ENCODE peak calls at places on chromosomes 11 and 22, in five cellular contexts. F is K562, H is SK-N-SH, B is HepG2, G is GM12878. S is an unnamed sample.

GRCh38 chr22:30782613-30783012 is 87.9 kb downstream of the OSBP2 start:
- DNase-seq in G (no peak), H (no peak), B (peak), F (no peak), S (no peak)

GRCh38 chr22:47248925-47249324 is 486.5 kb downstream of the TBC1D22A start:
- DNase-seq in F (no peak), H (no peak), B (no peak), G (no peak), S (no peak)

GRCh38 chr11:1051356-1052132 is 15.0 kb upstream of the MUC6 start:
- DNase-seq in F (no peak), H (peak), G (no peak), B (no peak), S (no peak)

GRCh38 chr11:70546179-70546940 is 148.0 kb downstream of the CTTN start:
- DNase-seq in B (no peak), H (no peak), G (no peak), F (no peak), S (no peak)

GRCh38 chr11:68840661-68841653 is 759 bp downstream of the CPT1A start:
- DNase-seq in G (no peak), B (no peak), H (peak), F (peak), S (no peak)

GRCh38 chr22:43643362-43643761 is 168.7 kb downstream of the EFCAB6 start:
- DNase-seq in B (no peak), F (no peak), H (no peak), G (no peak), S (no peak)

GRCh38 chr11:57370251-57370650 is 10.7 kb downstream of the PRG3 start:
- DNase-seq in B (no peak), G (no peak), F (no peak), H (no peak), S (no peak)

GRCh38 chr22:46694423-46695170 is 43.5 kb downstream of the CERK start:
- DNase-seq in H (no peak), F (no peak), B (no peak), G (no peak), S (no peak)

GRCh38 chr11:60785806-60786361 is 751 bp downstream of the MS4A10 start:
- DNase-seq in B (no peak), G (no peak), H (no peak), F (no peak), S (no peak)

DNA sequence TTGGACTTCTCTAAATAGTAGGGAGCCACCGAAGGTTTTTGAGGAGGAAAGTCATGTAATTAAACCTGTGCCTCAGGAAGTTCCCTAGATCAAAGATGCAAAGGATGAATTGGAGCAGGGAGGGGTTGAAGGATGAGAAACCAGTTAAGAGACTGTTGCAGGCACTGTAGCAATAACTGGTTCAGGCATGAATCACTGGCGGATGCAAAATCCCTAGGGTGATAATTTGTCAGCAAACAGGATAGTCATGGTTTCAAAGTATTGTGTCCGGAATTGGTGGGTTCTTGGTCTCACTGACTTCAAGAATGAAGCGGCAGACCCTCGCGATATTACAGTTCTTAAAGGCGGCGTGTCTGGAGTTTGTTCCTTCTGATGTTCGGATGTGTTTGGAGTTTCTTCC is 19.9 kb downstream of the TRIOBP start:
- DNase-seq in H (no peak), F (no peak), B (no peak), G (no peak), S (no peak)
- TF ChIP-seq FOXM1 in H (no peak), F (no peak), B (no peak), G (no peak), S (no peak)

DNA sequence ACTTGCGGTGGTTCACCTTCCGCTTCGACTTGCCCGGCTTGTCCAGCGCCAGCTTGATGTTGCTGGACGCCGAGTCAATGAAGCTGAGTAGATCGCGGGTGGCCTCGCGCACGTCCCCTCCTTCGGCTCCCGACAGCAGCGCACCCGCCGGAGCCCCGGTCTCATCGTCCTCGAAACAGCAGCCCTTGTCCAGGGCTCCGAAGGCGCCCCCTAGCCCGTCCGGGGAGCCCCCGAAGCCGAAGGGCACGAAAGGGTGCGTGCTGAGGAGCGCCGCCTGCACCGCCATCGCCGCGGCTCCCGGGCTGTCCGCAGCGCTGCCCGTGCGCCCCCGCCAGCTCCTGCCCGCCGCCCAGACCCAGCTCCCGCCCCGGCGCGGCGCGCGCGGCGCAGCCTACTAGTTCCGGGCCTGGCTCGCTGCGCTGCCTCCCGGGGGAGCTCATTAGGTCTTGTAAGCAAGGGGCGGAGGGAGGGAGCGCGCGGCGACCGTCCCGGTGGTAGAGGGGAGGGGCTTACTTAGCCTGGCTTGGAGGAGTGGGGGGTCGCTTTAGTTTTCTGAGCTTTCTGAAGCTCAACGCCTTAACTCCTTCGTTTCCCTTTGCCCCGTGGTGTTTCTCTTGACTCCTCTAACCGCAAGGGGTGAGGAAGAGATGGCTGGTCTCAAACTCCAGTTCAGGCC is at the start of gene FAM181B:
- DNase-seq in H (peak), G (no peak), F (peak), B (no peak), S (peak)
- TF ChIP-seq FOXM1 in H (no peak), G (no peak), F (no peak), B (no peak), S (no peak)

GRCh38 chr11:110242188-110242587 is 54.2 kb downstream of the RDX start:
- DNase-seq in B (no peak), H (no peak), F (no peak), G (no peak), S (no peak)

GRCh38 chr11:110249066-110249465 is 47.3 kb downstream of the RDX start:
- DNase-seq in H (no peak), G (no peak), B (no peak), F (no peak), S (no peak)

GRCh38 chr11:110243804-110244203 is 52.6 kb downstream of the RDX start:
- DNase-seq in G (no peak), B (no peak), H (no peak), F (no peak), S (no peak)
- TF ChIP-seq FOXM1 in G (no peak), B (no peak), H (no peak), F (no peak), S (no peak)

GRCh38 chr11:3822312-3822711 is 14.0 kb downstream of the PGAP2 start:
- DNase-seq in F (no peak), H (no peak), B (no peak), G (no peak), S (no peak)

GRCh38 chr11:3825473-3826154 is 15.1 kb downstream of the RHOG start:
- DNase-seq in F (no peak), H (no peak), B (no peak), G (no peak), S (no peak)

GRCh38 chr11:3823303-3823702 is 14.9 kb downstream of the PGAP2 start:
- DNase-seq in F (no peak), H (no peak), B (no peak), G (no peak), S (no peak)

GRCh38 chr11:3824714-3825472 is 15.9 kb downstream of the RHOG start:
- DNase-seq in G (no peak), B (peak), H (peak), F (peak), S (peak)

DNA sequence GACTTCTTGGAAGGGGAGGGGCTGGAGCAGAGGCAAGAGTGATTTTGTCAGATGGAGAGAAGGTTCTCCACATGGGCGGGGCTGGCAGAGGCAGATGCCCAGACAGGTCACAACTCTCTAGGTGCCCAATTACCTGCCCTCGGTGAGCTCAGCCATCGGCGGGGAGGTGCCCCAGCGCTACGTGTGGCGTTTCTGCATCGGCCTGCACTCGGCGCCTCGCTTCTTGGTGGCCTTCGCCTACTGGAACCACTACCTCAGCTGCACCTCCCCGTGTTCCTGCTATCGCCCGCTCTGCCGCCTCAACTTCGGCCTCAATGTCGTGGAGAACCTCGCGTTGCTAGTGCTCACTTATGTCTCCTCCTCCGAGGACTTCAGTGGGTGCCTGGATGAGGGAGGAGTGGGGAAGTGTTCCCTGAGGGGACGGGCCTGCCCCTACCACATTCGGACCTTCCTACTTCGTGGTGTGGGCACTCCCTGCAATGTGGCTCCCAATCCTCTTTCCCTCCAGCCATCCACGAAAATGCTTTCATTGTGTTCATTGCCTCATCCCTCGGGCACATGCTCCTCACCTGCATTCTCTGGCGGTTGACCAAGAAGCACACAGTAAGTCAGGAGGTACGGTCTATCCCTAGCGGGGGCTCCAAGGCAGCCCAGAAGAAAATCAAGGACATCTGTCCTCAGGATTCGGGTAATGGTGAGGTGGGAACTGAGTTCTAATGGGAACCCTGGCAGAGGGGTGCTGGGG is 15.6 kb downstream of the PGAP2 start:
- DNase-seq in G (no peak), F (no peak), B (no peak), H (no peak), S (no peak)
- TF ChIP-seq FOXM1 in G (no peak), F (no peak), B (no peak), H (no peak), S (no peak)

DNA sequence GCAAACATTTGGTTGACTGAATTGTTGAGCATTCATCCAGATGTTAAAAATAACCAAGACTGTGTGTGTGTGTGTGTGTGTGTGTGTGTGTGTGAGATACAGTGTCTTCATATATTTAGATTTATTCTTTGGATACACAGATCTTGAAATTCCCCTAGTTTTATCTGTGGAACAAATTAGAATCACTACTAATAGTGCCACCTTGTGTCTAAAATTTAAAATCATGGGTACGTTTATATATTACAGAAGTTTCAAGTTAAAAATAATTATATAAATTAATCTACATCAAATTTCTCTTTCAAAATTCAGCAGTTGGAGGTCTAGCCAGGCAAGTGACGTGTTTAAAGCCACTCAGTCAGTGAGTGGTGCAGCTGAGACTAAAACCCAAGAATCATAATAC is 1566.2 kb upstream of the TENM4 start:
- DNase-seq in B (no peak), F (no peak), G (no peak), H (peak), S (no peak)
- TF ChIP-seq FOXM1 in B (no peak), F (no peak), G (no peak), H (no peak), S (no peak)

DNA sequence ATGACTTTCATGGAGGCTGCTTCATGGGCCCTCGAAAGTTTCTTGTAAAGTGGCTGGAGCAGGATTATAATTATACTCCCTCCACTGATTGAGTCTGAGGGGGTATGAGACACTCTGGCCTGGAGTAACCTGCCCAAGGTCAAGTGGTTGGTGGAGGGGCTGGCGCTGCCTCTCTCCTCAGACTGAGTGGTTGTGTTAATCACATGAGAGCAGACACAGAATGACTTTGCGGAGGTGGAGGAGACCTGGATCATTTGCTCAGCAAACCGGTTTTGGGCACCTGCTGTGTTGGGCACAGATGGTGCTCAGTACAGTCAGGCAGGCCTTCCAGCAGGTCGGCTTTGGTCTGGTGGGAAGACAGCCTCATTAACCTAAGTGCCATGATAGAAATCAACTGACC is 11.8 kb downstream of the BCR start:
- DNase-seq in H (no peak), G (no peak), F (no peak), B (no peak), S (no peak)
- TF ChIP-seq FOXM1 in H (no peak), G (no peak), F (no peak), B (no peak), S (no peak)

GRCh38 chr11:2796091-2796490 is 89.5 kb downstream of the CDKN1C start:
- DNase-seq in H (no peak), F (no peak), G (no peak), B (no peak), S (no peak)

GRCh38 chr11:2798951-2799761 is 86.4 kb downstream of the CDKN1C start:
- DNase-seq in G (no peak), B (peak), F (no peak), H (no peak), S (no peak)

GRCh38 chr11:2797181-2797711 is 88.3 kb downstream of the CDKN1C start:
- DNase-seq in F (no peak), B (no peak), H (no peak), G (no peak), S (no peak)

GRCh38 chr11:2796508-2797180 is 88.9 kb downstream of the CDKN1C start:
- DNase-seq in H (no peak), G (no peak), B (no peak), F (no peak), S (no peak)

GRCh38 chr11:2797741-2798361 is 87.7 kb downstream of the CDKN1C start:
- DNase-seq in B (no peak), F (no peak), H (no peak), G (no peak), S (no peak)
- TF ChIP-seq FOXM1 in B (no peak), F (no peak), H (no peak), G (no peak), S (no peak)

GRCh38 chr11:23765862-23766261 is 731.0 kb upstream of the LUZP2 start:
- DNase-seq in G (no peak), F (no peak), B (no peak), H (no peak), S (no peak)
- TF ChIP-seq FOXM1 in G (no peak), F (no peak), B (no peak), H (no peak), S (no peak)